ENCODE peak calls at places on chromosome 1, in five cellular contexts. One of them, this sample, is unnamed.

GRCh38 chr1:56645663-56646330 is 683 bp downstream of the PRKAA2 start:
- DNase-seq in mesendoderm: peak; percentile 22
- DNase-seq in NCI-H510A treated with DMSO at 0.1 percent for 48 hours: peak; percentile 48
- DNase-seq in tibial nerve: no peak
- DNase-seq in retinal pigment epithelial cell: no peak
- DNase-seq in this sample: peak; percentile 48

GRCh38 chr1:6959491-6959890 is 174.2 kb downstream of the CAMTA1 start:
- DNase-seq in mesendoderm: no peak
- DNase-seq in NCI-H510A treated with DMSO at 0.1 percent for 48 hours: no peak
- DNase-seq in tibial nerve: no peak
- DNase-seq in retinal pigment epithelial cell: no peak
- DNase-seq in this sample: no peak

GRCh38 chr1:15311886-15312285 is 64.9 kb downstream of the FHAD1 start:
- DNase-seq in mesendoderm: no peak
- DNase-seq in NCI-H510A treated with DMSO at 0.1 percent for 48 hours: no peak
- DNase-seq in tibial nerve: no peak
- DNase-seq in retinal pigment epithelial cell: no peak
- DNase-seq in this sample: peak; percentile 8

GRCh38 chr1:11653616-11654570 is at the start of gene FBXO2:
- DNase-seq in mesendoderm: peak; percentile 39
- DNase-seq in NCI-H510A treated with DMSO at 0.1 percent for 48 hours: no peak
- DNase-seq in tibial nerve: no peak
- DNase-seq in retinal pigment epithelial cell: no peak
- DNase-seq in this sample: peak; percentile 94

GRCh38 chr1:7574121-7575040 is 196.7 kb upstream of the VAMP3 start:
- DNase-seq in mesendoderm: no peak
- DNase-seq in NCI-H510A treated with DMSO at 0.1 percent for 48 hours: peak; percentile 88
- DNase-seq in tibial nerve: no peak
- DNase-seq in retinal pigment epithelial cell: no peak
- DNase-seq in this sample: no peak

GRCh38 chr1:170881268-170882265 is 53.8 kb upstream of the MROH9 start:
- DNase-seq in mesendoderm: peak; percentile 7
- DNase-seq in NCI-H510A treated with DMSO at 0.1 percent for 48 hours: peak; percentile 10
- DNase-seq in tibial nerve: no peak
- DNase-seq in retinal pigment epithelial cell: no peak
- DNase-seq in this sample: no peak

GRCh38 chr1:33997127-33998047 is 133.5 kb downstream of the HMGB4 start:
- DNase-seq in mesendoderm: no peak
- DNase-seq in NCI-H510A treated with DMSO at 0.1 percent for 48 hours: no peak
- DNase-seq in tibial nerve: no peak
- DNase-seq in retinal pigment epithelial cell: no peak
- DNase-seq in this sample: no peak

GRCh38 chr1:196178083-196178635 is 430.1 kb downstream of the KCNT2 start:
- DNase-seq in mesendoderm: no peak
- DNase-seq in NCI-H510A treated with DMSO at 0.1 percent for 48 hours: no peak
- DNase-seq in tibial nerve: no peak
- DNase-seq in retinal pigment epithelial cell: no peak
- DNase-seq in this sample: no peak

GRCh38 chr1:112729909-112730308 is 14.8 kb upstream of the PPM1J start:
- DNase-seq in mesendoderm: no peak
- DNase-seq in NCI-H510A treated with DMSO at 0.1 percent for 48 hours: no peak
- DNase-seq in tibial nerve: no peak
- DNase-seq in retinal pigment epithelial cell: no peak
- DNase-seq in this sample: no peak

GRCh38 chr1:198909973-198910372 is 271.1 kb downstream of the PTPRC start:
- DNase-seq in mesendoderm: no peak
- DNase-seq in NCI-H510A treated with DMSO at 0.1 percent for 48 hours: no peak
- DNase-seq in tibial nerve: no peak
- DNase-seq in retinal pigment epithelial cell: no peak
- DNase-seq in this sample: no peak

GRCh38 chr1:236734141-236734765 is 48.0 kb downstream of the ACTN2 start:
- DNase-seq in mesendoderm: no peak
- DNase-seq in NCI-H510A treated with DMSO at 0.1 percent for 48 hours: no peak
- DNase-seq in tibial nerve: no peak
- DNase-seq in retinal pigment epithelial cell: no peak
- DNase-seq in this sample: no peak

GRCh38 chr1:83910461-83910860 is 88.5 kb downstream of the TTLL7 start:
- DNase-seq in mesendoderm: no peak
- DNase-seq in NCI-H510A treated with DMSO at 0.1 percent for 48 hours: no peak
- DNase-seq in tibial nerve: no peak
- DNase-seq in retinal pigment epithelial cell: no peak
- DNase-seq in this sample: no peak

GRCh38 chr1:58887059-58887458 is 103.2 kb upstream of the JUN start:
- DNase-seq in mesendoderm: no peak
- DNase-seq in NCI-H510A treated with DMSO at 0.1 percent for 48 hours: no peak
- DNase-seq in tibial nerve: no peak
- DNase-seq in retinal pigment epithelial cell: no peak
- DNase-seq in this sample: no peak

GRCh38 chr1:25799758-25800537 is at the start of gene SELENON:
- DNase-seq in mesendoderm: peak; percentile 75
- DNase-seq in NCI-H510A treated with DMSO at 0.1 percent for 48 hours: peak; percentile 62
- DNase-seq in tibial nerve: no peak
- DNase-seq in retinal pigment epithelial cell: no peak
- DNase-seq in this sample: peak; percentile 99

GRCh38 chr1:209646558-209646957 is 5.7 kb downstream of the LAMB3 start:
- DNase-seq in mesendoderm: peak; percentile 64
- DNase-seq in NCI-H510A treated with DMSO at 0.1 percent for 48 hours: no peak
- DNase-seq in tibial nerve: no peak
- DNase-seq in retinal pigment epithelial cell: no peak
- DNase-seq in this sample: peak; percentile 61

GRCh38 chr1:50940291-50940690 is 19.8 kb downstream of the FAF1 start:
- DNase-seq in mesendoderm: no peak
- DNase-seq in NCI-H510A treated with DMSO at 0.1 percent for 48 hours: no peak
- DNase-seq in tibial nerve: no peak
- DNase-seq in retinal pigment epithelial cell: no peak
- DNase-seq in this sample: no peak

GRCh38 chr1:202088216-202088615 is 34.5 kb upstream of the GPR37L1 start:
- DNase-seq in mesendoderm: no peak
- DNase-seq in NCI-H510A treated with DMSO at 0.1 percent for 48 hours: no peak
- DNase-seq in tibial nerve: no peak
- DNase-seq in retinal pigment epithelial cell: no peak
- DNase-seq in this sample: peak; percentile 23

This sample was measured in H7.